ENCODE peak calls at places on chromosomes 16 and 17, in four cellular contexts. One of them, this sample, is unnamed.

GRCh38 chr17:37358830-37359681 is 16.7 kb upstream of the C17orf78 start:
- DNase-seq in activated T-helper 1 cell treated with anti-CD3 and anti-CD28 coated beads, Interleukin-12 subunit alpha, Interleukin-12 subunit beta, Interleukin-2, Interleukin-4 antibody, amounts not matched to agents 30 ng/mL and 10 ng/mL and 1 ng/mL, durations not matched to agents 14 hours and 24 hours and 36 hours: peak; percentile 90
- DNase-seq in RWPE1: peak; percentile 92
- DNase-seq in activated CD8-positive, alpha-beta T cell treated with anti-CD3 and anti-CD28 coated beads for 36 hours: peak; percentile 97
- DNase-seq in this sample: peak; percentile 90

GRCh38 chr16:8667492-8667891 is 6.9 kb upstream of the ABAT start:
- DNase-seq in RWPE1: no peak
- DNase-seq in activated CD8-positive, alpha-beta T cell treated with anti-CD3 and anti-CD28 coated beads for 36 hours: no peak
- DNase-seq in activated T-helper 1 cell treated with anti-CD3 and anti-CD28 coated beads, Interleukin-12 subunit alpha, Interleukin-12 subunit beta, Interleukin-2, Interleukin-4 antibody, amounts not matched to agents 30 ng/mL and 10 ng/mL and 1 ng/mL, durations not matched to agents 14 hours and 24 hours and 36 hours: no peak
- DNase-seq in this sample: no peak

GRCh38 chr17:12691173-12691572 is 25.5 kb downstream of the MYOCD start:
- DNase-seq in activated T-helper 1 cell treated with anti-CD3 and anti-CD28 coated beads, Interleukin-12 subunit alpha, Interleukin-12 subunit beta, Interleukin-2, Interleukin-4 antibody, amounts not matched to agents 30 ng/mL and 10 ng/mL and 1 ng/mL, durations not matched to agents 14 hours and 24 hours and 36 hours: no peak
- DNase-seq in activated CD8-positive, alpha-beta T cell treated with anti-CD3 and anti-CD28 coated beads for 36 hours: no peak
- DNase-seq in RWPE1: no peak
- DNase-seq in this sample: no peak

GRCh38 chr16:8674413-8675022 is at the start of gene ABAT:
- DNase-seq in RWPE1: peak; percentile 97
- DNase-seq in activated CD8-positive, alpha-beta T cell treated with anti-CD3 and anti-CD28 coated beads for 36 hours: peak; percentile 88
- DNase-seq in activated T-helper 1 cell treated with anti-CD3 and anti-CD28 coated beads, Interleukin-12 subunit alpha, Interleukin-12 subunit beta, Interleukin-2, Interleukin-4 antibody, amounts not matched to agents 30 ng/mL and 10 ng/mL and 1 ng/mL, durations not matched to agents 14 hours and 24 hours and 36 hours: peak; percentile 91
- DNase-seq in this sample: peak; percentile 86

GRCh38 chr17:68441064-68441770 is 16.1 kb downstream of the WIPI1 start:
- DNase-seq in RWPE1: no peak
- DNase-seq in activated T-helper 1 cell treated with anti-CD3 and anti-CD28 coated beads, Interleukin-12 subunit alpha, Interleukin-12 subunit beta, Interleukin-2, Interleukin-4 antibody, amounts not matched to agents 30 ng/mL and 10 ng/mL and 1 ng/mL, durations not matched to agents 14 hours and 24 hours and 36 hours: no peak
- DNase-seq in activated CD8-positive, alpha-beta T cell treated with anti-CD3 and anti-CD28 coated beads for 36 hours: no peak
- DNase-seq in this sample: no peak

GRCh38 chr17:32876414-32877163 is at the start of gene MYO1D:
- DNase-seq in activated CD8-positive, alpha-beta T cell treated with anti-CD3 and anti-CD28 coated beads for 36 hours: peak; percentile 84
- DNase-seq in activated T-helper 1 cell treated with anti-CD3 and anti-CD28 coated beads, Interleukin-12 subunit alpha, Interleukin-12 subunit beta, Interleukin-2, Interleukin-4 antibody, amounts not matched to agents 30 ng/mL and 10 ng/mL and 1 ng/mL, durations not matched to agents 14 hours and 24 hours and 36 hours: peak; percentile 41
- DNase-seq in RWPE1: peak; percentile 55
- DNase-seq in this sample: peak; percentile 86

GRCh38 chr16:24544640-24545039 is 5.3 kb downstream of the RBBP6 start:
- DNase-seq in RWPE1: no peak
- DNase-seq in activated T-helper 1 cell treated with anti-CD3 and anti-CD28 coated beads, Interleukin-12 subunit alpha, Interleukin-12 subunit beta, Interleukin-2, Interleukin-4 antibody, amounts not matched to agents 30 ng/mL and 10 ng/mL and 1 ng/mL, durations not matched to agents 14 hours and 24 hours and 36 hours: no peak
- DNase-seq in activated CD8-positive, alpha-beta T cell treated with anti-CD3 and anti-CD28 coated beads for 36 hours: no peak
- DNase-seq in this sample: no peak

GRCh38 chr16:62014534-62014933 is 21.7 kb downstream of the CDH8 start:
- DNase-seq in activated CD8-positive, alpha-beta T cell treated with anti-CD3 and anti-CD28 coated beads for 36 hours: no peak
- DNase-seq in RWPE1: no peak
- DNase-seq in activated T-helper 1 cell treated with anti-CD3 and anti-CD28 coated beads, Interleukin-12 subunit alpha, Interleukin-12 subunit beta, Interleukin-2, Interleukin-4 antibody, amounts not matched to agents 30 ng/mL and 10 ng/mL and 1 ng/mL, durations not matched to agents 14 hours and 24 hours and 36 hours: no peak
- DNase-seq in this sample: no peak

GRCh38 chr17:76009969-76010661 is 9.5 kb downstream of the CDK3 start:
- DNase-seq in activated T-helper 1 cell treated with anti-CD3 and anti-CD28 coated beads, Interleukin-12 subunit alpha, Interleukin-12 subunit beta, Interleukin-2, Interleukin-4 antibody, amounts not matched to agents 30 ng/mL and 10 ng/mL and 1 ng/mL, durations not matched to agents 14 hours and 24 hours and 36 hours: no peak
- DNase-seq in activated CD8-positive, alpha-beta T cell treated with anti-CD3 and anti-CD28 coated beads for 36 hours: no peak
- DNase-seq in RWPE1: no peak
- DNase-seq in this sample: no peak

GRCh38 chr16:51146256-51146924 is 4.7 kb downstream of the SALL1 start:
- DNase-seq in activated CD8-positive, alpha-beta T cell treated with anti-CD3 and anti-CD28 coated beads for 36 hours: no peak
- DNase-seq in activated T-helper 1 cell treated with anti-CD3 and anti-CD28 coated beads, Interleukin-12 subunit alpha, Interleukin-12 subunit beta, Interleukin-2, Interleukin-4 antibody, amounts not matched to agents 30 ng/mL and 10 ng/mL and 1 ng/mL, durations not matched to agents 14 hours and 24 hours and 36 hours: no peak
- DNase-seq in RWPE1: no peak
- DNase-seq in this sample: no peak

GRCh38 chr16:54931041-54931756 is 534 bp downstream of the IRX5 start:
- DNase-seq in activated CD8-positive, alpha-beta T cell treated with anti-CD3 and anti-CD28 coated beads for 36 hours: peak; percentile 38
- DNase-seq in activated T-helper 1 cell treated with anti-CD3 and anti-CD28 coated beads, Interleukin-12 subunit alpha, Interleukin-12 subunit beta, Interleukin-2, Interleukin-4 antibody, amounts not matched to agents 30 ng/mL and 10 ng/mL and 1 ng/mL, durations not matched to agents 14 hours and 24 hours and 36 hours: no peak
- DNase-seq in RWPE1: no peak
- DNase-seq in this sample: peak; percentile 44

GRCh38 chr17:39174907-39175694 is 9.1 kb upstream of the ARL5C start:
- DNase-seq in RWPE1: no peak
- DNase-seq in activated T-helper 1 cell treated with anti-CD3 and anti-CD28 coated beads, Interleukin-12 subunit alpha, Interleukin-12 subunit beta, Interleukin-2, Interleukin-4 antibody, amounts not matched to agents 30 ng/mL and 10 ng/mL and 1 ng/mL, durations not matched to agents 14 hours and 24 hours and 36 hours: peak; percentile 58
- DNase-seq in activated CD8-positive, alpha-beta T cell treated with anti-CD3 and anti-CD28 coated beads for 36 hours: peak; percentile 92
- DNase-seq in this sample: no peak

GRCh38 chr17:41579484-41580243 is 7.0 kb downstream of the KRT14 start:
- DNase-seq in activated T-helper 1 cell treated with anti-CD3 and anti-CD28 coated beads, Interleukin-12 subunit alpha, Interleukin-12 subunit beta, Interleukin-2, Interleukin-4 antibody, amounts not matched to agents 30 ng/mL and 10 ng/mL and 1 ng/mL, durations not matched to agents 14 hours and 24 hours and 36 hours: peak; percentile 62
- DNase-seq in RWPE1: peak; percentile 89
- DNase-seq in activated CD8-positive, alpha-beta T cell treated with anti-CD3 and anti-CD28 coated beads for 36 hours: peak; percentile 90
- DNase-seq in this sample: peak; percentile 98

GRCh38 chr16:67071476-67072048 is 38.2 kb upstream of the PHAF1 start:
- DNase-seq in activated CD8-positive, alpha-beta T cell treated with anti-CD3 and anti-CD28 coated beads for 36 hours: no peak
- DNase-seq in RWPE1: no peak
- DNase-seq in activated T-helper 1 cell treated with anti-CD3 and anti-CD28 coated beads, Interleukin-12 subunit alpha, Interleukin-12 subunit beta, Interleukin-2, Interleukin-4 antibody, amounts not matched to agents 30 ng/mL and 10 ng/mL and 1 ng/mL, durations not matched to agents 14 hours and 24 hours and 36 hours: no peak
- DNase-seq in this sample: no peak

GRCh38 chr16:90031931-90032663 is 12.8 kb upstream of the DBNDD1 start:
- DNase-seq in activated CD8-positive, alpha-beta T cell treated with anti-CD3 and anti-CD28 coated beads for 36 hours: no peak
- DNase-seq in activated T-helper 1 cell treated with anti-CD3 and anti-CD28 coated beads, Interleukin-12 subunit alpha, Interleukin-12 subunit beta, Interleukin-2, Interleukin-4 antibody, amounts not matched to agents 30 ng/mL and 10 ng/mL and 1 ng/mL, durations not matched to agents 14 hours and 24 hours and 36 hours: no peak
- DNase-seq in RWPE1: no peak
- DNase-seq in this sample: no peak

GRCh38 chr16:85461814-85462404 is 151.2 kb upstream of the GSE1 start:
- DNase-seq in RWPE1: no peak
- DNase-seq in activated CD8-positive, alpha-beta T cell treated with anti-CD3 and anti-CD28 coated beads for 36 hours: peak; percentile 19
- DNase-seq in activated T-helper 1 cell treated with anti-CD3 and anti-CD28 coated beads, Interleukin-12 subunit alpha, Interleukin-12 subunit beta, Interleukin-2, Interleukin-4 antibody, amounts not matched to agents 30 ng/mL and 10 ng/mL and 1 ng/mL, durations not matched to agents 14 hours and 24 hours and 36 hours: no peak
- DNase-seq in this sample: no peak

GRCh38 chr16:27273670-27274522 is 5.3 kb upstream of the NSMCE1 start:
- DNase-seq in RWPE1: no peak
- DNase-seq in activated CD8-positive, alpha-beta T cell treated with anti-CD3 and anti-CD28 coated beads for 36 hours: peak; percentile 73
- DNase-seq in activated T-helper 1 cell treated with anti-CD3 and anti-CD28 coated beads, Interleukin-12 subunit alpha, Interleukin-12 subunit beta, Interleukin-2, Interleukin-4 antibody, amounts not matched to agents 30 ng/mL and 10 ng/mL and 1 ng/mL, durations not matched to agents 14 hours and 24 hours and 36 hours: no peak
- DNase-seq in this sample: no peak

GRCh38 chr17:64036198-64036922 is 15.9 kb upstream of the ICAM2 start:
- DNase-seq in RWPE1: no peak
- DNase-seq in activated CD8-positive, alpha-beta T cell treated with anti-CD3 and anti-CD28 coated beads for 36 hours: no peak
- DNase-seq in activated T-helper 1 cell treated with anti-CD3 and anti-CD28 coated beads, Interleukin-12 subunit alpha, Interleukin-12 subunit beta, Interleukin-2, Interleukin-4 antibody, amounts not matched to agents 30 ng/mL and 10 ng/mL and 1 ng/mL, durations not matched to agents 14 hours and 24 hours and 36 hours: no peak
- DNase-seq in this sample: no peak

GRCh38 chr17:72024457-72024856 is 96.4 kb upstream of the SOX9 start:
- DNase-seq in RWPE1: no peak
- DNase-seq in activated T-helper 1 cell treated with anti-CD3 and anti-CD28 coated beads, Interleukin-12 subunit alpha, Interleukin-12 subunit beta, Interleukin-2, Interleukin-4 antibody, amounts not matched to agents 30 ng/mL and 10 ng/mL and 1 ng/mL, durations not matched to agents 14 hours and 24 hours and 36 hours: no peak
- DNase-seq in activated CD8-positive, alpha-beta T cell treated with anti-CD3 and anti-CD28 coated beads for 36 hours: no peak
- DNase-seq in this sample: no peak

GRCh38 chr17:65027305-65027704 is 29.2 kb downstream of the GNA13 start:
- DNase-seq in activated CD8-positive, alpha-beta T cell treated with anti-CD3 and anti-CD28 coated beads for 36 hours: peak; percentile 79
- DNase-seq in activated T-helper 1 cell treated with anti-CD3 and anti-CD28 coated beads, Interleukin-12 subunit alpha, Interleukin-12 subunit beta, Interleukin-2, Interleukin-4 antibody, amounts not matched to agents 30 ng/mL and 10 ng/mL and 1 ng/mL, durations not matched to agents 14 hours and 24 hours and 36 hours: peak; percentile 31
- DNase-seq in RWPE1: peak; percentile 83
- DNase-seq in this sample: peak; percentile 74

GRCh38 chr16:77043076-77043475 is 147.9 kb upstream of the MON1B start:
- DNase-seq in activated CD8-positive, alpha-beta T cell treated with anti-CD3 and anti-CD28 coated beads for 36 hours: peak; percentile 12
- DNase-seq in RWPE1: peak; percentile 6
- DNase-seq in activated T-helper 1 cell treated with anti-CD3 and anti-CD28 coated beads, Interleukin-12 subunit alpha, Interleukin-12 subunit beta, Interleukin-2, Interleukin-4 antibody, amounts not matched to agents 30 ng/mL and 10 ng/mL and 1 ng/mL, durations not matched to agents 14 hours and 24 hours and 36 hours: no peak
- DNase-seq in this sample: peak; percentile 1

GRCh38 chr16:14505846-14506245 is 124.2 kb downstream of the PARN start:
- DNase-seq in RWPE1: no peak
- DNase-seq in activated CD8-positive, alpha-beta T cell treated with anti-CD3 and anti-CD28 coated beads for 36 hours: no peak
- DNase-seq in activated T-helper 1 cell treated with anti-CD3 and anti-CD28 coated beads, Interleukin-12 subunit alpha, Interleukin-12 subunit beta, Interleukin-2, Interleukin-4 antibody, amounts not matched to agents 30 ng/mL and 10 ng/mL and 1 ng/mL, durations not matched to agents 14 hours and 24 hours and 36 hours: no peak
- DNase-seq in this sample: peak; percentile 69

GRCh38 chr17:14299261-14300093 is 1.4 kb upstream of the HS3ST3B1 start:
- DNase-seq in activated T-helper 1 cell treated with anti-CD3 and anti-CD28 coated beads, Interleukin-12 subunit alpha, Interleukin-12 subunit beta, Interleukin-2, Interleukin-4 antibody, amounts not matched to agents 30 ng/mL and 10 ng/mL and 1 ng/mL, durations not matched to agents 14 hours and 24 hours and 36 hours: peak; percentile 38
- DNase-seq in activated CD8-positive, alpha-beta T cell treated with anti-CD3 and anti-CD28 coated beads for 36 hours: peak; percentile 61
- DNase-seq in RWPE1: no peak
- DNase-seq in this sample: no peak

GRCh38 chr17:32264823-32265191 is 825 bp upstream of the RHBDL3 start:
- DNase-seq in activated CD8-positive, alpha-beta T cell treated with anti-CD3 and anti-CD28 coated beads for 36 hours: no peak
- DNase-seq in activated T-helper 1 cell treated with anti-CD3 and anti-CD28 coated beads, Interleukin-12 subunit alpha, Interleukin-12 subunit beta, Interleukin-2, Interleukin-4 antibody, amounts not matched to agents 30 ng/mL and 10 ng/mL and 1 ng/mL, durations not matched to agents 14 hours and 24 hours and 36 hours: no peak
- DNase-seq in RWPE1: no peak
- DNase-seq in this sample: no peak

GRCh38 chr17:7029659-7030058 is 6.2 kb upstream of the SLC16A13 start:
- DNase-seq in RWPE1: no peak
- DNase-seq in activated CD8-positive, alpha-beta T cell treated with anti-CD3 and anti-CD28 coated beads for 36 hours: peak; percentile 82
- DNase-seq in activated T-helper 1 cell treated with anti-CD3 and anti-CD28 coated beads, Interleukin-12 subunit alpha, Interleukin-12 subunit beta, Interleukin-2, Interleukin-4 antibody, amounts not matched to agents 30 ng/mL and 10 ng/mL and 1 ng/mL, durations not matched to agents 14 hours and 24 hours and 36 hours: no peak
- DNase-seq in this sample: no peak

GRCh38 chr17:13362341-13363122 is 239.2 kb downstream of the HS3ST3A1 start:
- DNase-seq in activated CD8-positive, alpha-beta T cell treated with anti-CD3 and anti-CD28 coated beads for 36 hours: no peak
- DNase-seq in activated T-helper 1 cell treated with anti-CD3 and anti-CD28 coated beads, Interleukin-12 subunit alpha, Interleukin-12 subunit beta, Interleukin-2, Interleukin-4 antibody, amounts not matched to agents 30 ng/mL and 10 ng/mL and 1 ng/mL, durations not matched to agents 14 hours and 24 hours and 36 hours: no peak
- DNase-seq in RWPE1: no peak
- DNase-seq in this sample: peak; percentile 35

GRCh38 chr17:77400445-77400870 is 259.7 kb downstream of the SEC14L1 start:
- DNase-seq in activated CD8-positive, alpha-beta T cell treated with anti-CD3 and anti-CD28 coated beads for 36 hours: peak; percentile 86
- DNase-seq in activated T-helper 1 cell treated with anti-CD3 and anti-CD28 coated beads, Interleukin-12 subunit alpha, Interleukin-12 subunit beta, Interleukin-2, Interleukin-4 antibody, amounts not matched to agents 30 ng/mL and 10 ng/mL and 1 ng/mL, durations not matched to agents 14 hours and 24 hours and 36 hours: peak; percentile 61
- DNase-seq in RWPE1: no peak
- DNase-seq in this sample: no peak

GRCh38 chr17:43398724-43399595 is at the start of gene ARL4D:
- DNase-seq in activated T-helper 1 cell treated with anti-CD3 and anti-CD28 coated beads, Interleukin-12 subunit alpha, Interleukin-12 subunit beta, Interleukin-2, Interleukin-4 antibody, amounts not matched to agents 30 ng/mL and 10 ng/mL and 1 ng/mL, durations not matched to agents 14 hours and 24 hours and 36 hours: peak; percentile 80
- DNase-seq in RWPE1: peak; percentile 75
- DNase-seq in activated CD8-positive, alpha-beta T cell treated with anti-CD3 and anti-CD28 coated beads for 36 hours: peak; percentile 90
- DNase-seq in this sample: peak; percentile 63

GRCh38 chr16:75446416-75446815 is 13.1 kb upstream of the CFDP1 start:
- DNase-seq in RWPE1: no peak
- DNase-seq in activated T-helper 1 cell treated with anti-CD3 and anti-CD28 coated beads, Interleukin-12 subunit alpha, Interleukin-12 subunit beta, Interleukin-2, Interleukin-4 antibody, amounts not matched to agents 30 ng/mL and 10 ng/mL and 1 ng/mL, durations not matched to agents 14 hours and 24 hours and 36 hours: no peak
- DNase-seq in activated CD8-positive, alpha-beta T cell treated with anti-CD3 and anti-CD28 coated beads for 36 hours: no peak
- DNase-seq in this sample: no peak

GRCh38 chr17:1931759-1932579 is 93.2 kb downstream of the RTN4RL1 start:
- DNase-seq in RWPE1: peak; percentile 34
- DNase-seq in activated CD8-positive, alpha-beta T cell treated with anti-CD3 and anti-CD28 coated beads for 36 hours: no peak
- DNase-seq in activated T-helper 1 cell treated with anti-CD3 and anti-CD28 coated beads, Interleukin-12 subunit alpha, Interleukin-12 subunit beta, Interleukin-2, Interleukin-4 antibody, amounts not matched to agents 30 ng/mL and 10 ng/mL and 1 ng/mL, durations not matched to agents 14 hours and 24 hours and 36 hours: no peak
- DNase-seq in this sample: peak; percentile 8